ENCODE peak calls at places on chromosomes 4 and X, in ten cellular contexts. B, L, X, F, W, R, J, A, H and S are unnamed samples.

GRCh38 chrX:84186603-84187358 is 1.2 kb downstream of the RPS6KA6 start:
- DNase-seq in H (no peak), L (no peak), B (no peak), W (no peak), A (no peak), X (no peak), F (no peak), R (no peak), J (no peak), S (peak; percentile 16)

GRCh38 chrX:20270557-20270880 is 3.8 kb upstream of the RPS6KA3 start:
- DNase-seq in R (no peak), X (no peak), B (no peak), W (no peak), A (no peak), F (no peak), H (no peak), J (no peak), L (no peak), S (no peak)

GRCh38 chr4:129344058-129344457 is 248.1 kb downstream of the C4orf33 start:
- DNase-seq in R (peak; percentile 32), B (peak; percentile 57), H (no peak), A (peak; percentile 13), X (no peak), L (no peak), J (no peak), W (peak; percentile 26), F (no peak), S (peak; percentile 39)

GRCh38 chr4:152246659-152247058 is 289.2 kb downstream of the FBXW7 start:
- DNase-seq in B (no peak), F (no peak), R (no peak), A (no peak), W (no peak), J (no peak), L (no peak), H (no peak), X (no peak), S (no peak)

GRCh38 chr4:67568820-67569219 is 10.3 kb downstream of the STAP1 start:
- DNase-seq in X (no peak), F (no peak), J (no peak), B (no peak), W (no peak), R (no peak), L (no peak), A (no peak), H (no peak), S (no peak)

GRCh38 chr4:169940460-169940859 is 85.7 kb downstream of the MFAP3L start:
- DNase-seq in F (no peak), H (no peak), A (no peak), L (no peak), X (no peak), J (no peak), W (no peak), R (no peak), B (peak; percentile 33), S (no peak)

GRCh38 chr4:104596189-104596588 is 101.5 kb upstream of the CXXC4 start:
- DNase-seq in W (no peak), X (no peak), B (no peak), L (no peak), A (no peak), R (no peak), H (no peak), F (no peak), J (no peak), S (no peak)

GRCh38 chrX:2751291-2751690 is 549 bp upstream of the XG start:
- DNase-seq in J (no peak), B (no peak), R (no peak), F (no peak), X (no peak), L (no peak), H (no peak), W (no peak), A (no peak), S (no peak)

GRCh38 chrX:153726286-153727107 is 1.8 kb downstream of the ABCD1 start:
- DNase-seq in F (no peak), X (no peak), J (no peak), W (peak; percentile 68), L (no peak), H (no peak), A (peak; percentile 72), B (no peak), R (peak; percentile 50), S (peak; percentile 62)

GRCh38 chr4:88005086-88005485 is 2.3 kb upstream of the PKD2 start:
- DNase-seq in R (peak; percentile 58), F (no peak), A (no peak), B (no peak), X (peak; percentile 36), W (no peak), L (no peak), H (no peak), J (no peak), S (peak; percentile 53)